ENCODE peak calls at places on chromosomes 13 and 19, in nine cellular contexts. N, R, X, P, L, U, Y, K and T are unnamed samples.

GRCh38 chr13:49580980-49581680 is 4.2 kb downstream of the RCBTB1 start:
- DNase-seq in N (no peak), R (no peak), X (no peak), P (no peak), L (no peak), U (no peak), Y (no peak), K (no peak), T (no peak)

GRCh38 chr19:1066251-1066747 is 668 bp upstream of the ARHGAP45 start:
- DNase-seq in N (no peak), R (no peak), X (no peak), P (no peak), L (no peak), U (no peak), Y (no peak), K (no peak), T (no peak)

GRCh38 chr13:59157181-59157580 is 1006.5 kb downstream of the DIAPH3 start:
- DNase-seq in N (no peak), R (no peak), X (no peak), P (no peak), L (no peak), U (no peak), Y (no peak), K (no peak), T (no peak)

GRCh38 chr13:108981407-108981806 is 352.0 kb downstream of the MYO16 start:
- DNase-seq in N (no peak), R (peak), X (no peak), P (no peak), L (no peak), U (no peak), Y (no peak), K (no peak), T (no peak)

GRCh38 chr13:23609414-23610186 is 39.4 kb downstream of the TNFRSF19 start:
- DNase-seq in N (no peak), R (peak), X (peak), P (no peak), L (no peak), U (no peak), Y (no peak), K (peak), T (no peak)

GRCh38 chr13:71477735-71478134 is 389.3 kb downstream of the DACH1 start:
- DNase-seq in N (no peak), R (no peak), X (no peak), P (no peak), L (no peak), U (no peak), Y (no peak), K (no peak), T (no peak)

GRCh38 chr19:17302391-17303166 is 646 bp downstream of the ABHD8 start:
- DNase-seq in N (no peak), R (no peak), X (peak), P (no peak), L (no peak), U (no peak), Y (peak), K (peak), T (no peak)

GRCh38 chr13:96299235-96299634 is 209.3 kb downstream of the HS6ST3 start:
- DNase-seq in N (no peak), R (no peak), X (no peak), P (no peak), L (no peak), U (no peak), Y (no peak), K (no peak), T (no peak)

GRCh38 chr13:101845501-101846012 is 393.1 kb downstream of the ITGBL1 start:
- DNase-seq in N (no peak), R (no peak), X (no peak), P (no peak), L (no peak), U (no peak), Y (no peak), K (no peak), T (no peak)

GRCh38 chr13:44051923-44052322 is 172.2 kb downstream of the LACC1 start:
- DNase-seq in N (no peak), R (no peak), X (no peak), P (no peak), L (no peak), U (no peak), Y (no peak), K (no peak), T (no peak)

GRCh38 chr19:17370026-17370587 is 7.0 kb downstream of the PLVAP start:
- DNase-seq in N (no peak), R (peak), X (no peak), P (no peak), L (no peak), U (no peak), Y (no peak), K (no peak), T (no peak)

GRCh38 chr13:71327266-71327665 is 539.7 kb downstream of the DACH1 start:
- DNase-seq in N (no peak), R (no peak), X (no peak), P (no peak), L (no peak), U (no peak), Y (no peak), K (no peak), T (no peak)

GRCh38 chr19:38862321-38863059 is 12.7 kb upstream of the HNRNPL start:
- DNase-seq in N (no peak), R (peak), X (no peak), P (no peak), L (peak), U (no peak), Y (peak), K (peak), T (no peak)

GRCh38 chr19:39409207-39409885 is 2.7 kb downstream of the ZFP36 start:
- DNase-seq in N (peak), R (peak), X (peak), P (no peak), L (peak), U (peak), Y (peak), K (peak), T (peak)

GRCh38 chr19:16829822-16830289 is 658 bp downstream of the SIN3B start:
- DNase-seq in N (no peak), R (no peak), X (no peak), P (no peak), L (no peak), U (no peak), Y (no peak), K (no peak), T (no peak)

GRCh38 chr13:51729853-51730553 is 74.0 kb downstream of the DHRS12 start:
- DNase-seq in N (no peak), R (peak), X (peak), P (no peak), L (no peak), U (no peak), Y (no peak), K (peak), T (no peak)

GRCh38 chr13:31967155-31967554 is 64.4 kb upstream of the FRY start:
- DNase-seq in N (no peak), R (no peak), X (no peak), P (no peak), L (no peak), U (no peak), Y (no peak), K (no peak), T (no peak)

GRCh38 chr13:50699874-50700663 is 143.4 kb downstream of the DLEU7 start:
- DNase-seq in N (no peak), R (no peak), X (no peak), P (no peak), L (no peak), U (no peak), Y (no peak), K (no peak), T (no peak)

GRCh38 chr13:81302677-81303076 is 961.8 kb upstream of the SPRY2 start:
- DNase-seq in N (no peak), R (no peak), X (no peak), P (no peak), L (no peak), U (no peak), Y (no peak), K (no peak), T (no peak)

GRCh38 chr19:10533656-10534386 is 9.9 kb upstream of the ATG4D start:
- DNase-seq in N (no peak), R (no peak), X (no peak), P (no peak), L (no peak), U (no peak), Y (no peak), K (no peak), T (no peak)

GRCh38 chr19:32104465-32105235 is 240.8 kb upstream of the ZNF507 start:
- DNase-seq in N (no peak), R (no peak), X (no peak), P (no peak), L (no peak), U (no peak), Y (no peak), K (peak), T (no peak)

GRCh38 chr19:35476149-35476548 is 14.1 kb downstream of the KRTDAP start:
- DNase-seq in N (no peak), R (no peak), X (no peak), P (no peak), L (no peak), U (no peak), Y (no peak), K (no peak), T (no peak)

GRCh38 chr19:30001794-30002193 is 59.8 kb downstream of the URI1 start:
- DNase-seq in N (no peak), R (no peak), X (no peak), P (no peak), L (no peak), U (no peak), Y (no peak), K (no peak), T (no peak)

GRCh38 chr13:95536629-95537241 is 15.8 kb upstream of the CLDN10 start:
- DNase-seq in N (no peak), R (no peak), X (no peak), P (no peak), L (peak), U (no peak), Y (peak), K (no peak), T (no peak)

GRCh38 chr13:96346846-96347367 is 257.0 kb downstream of the HS6ST3 start:
- DNase-seq in N (no peak), R (no peak), X (no peak), P (no peak), L (no peak), U (no peak), Y (no peak), K (no peak), T (no peak)

GRCh38 chr13:48891586-48891985 is 84.1 kb upstream of the FNDC3A start:
- DNase-seq in N (no peak), R (no peak), X (no peak), P (no peak), L (no peak), U (no peak), Y (no peak), K (no peak), T (no peak)

GRCh38 chr19:39870171-39870971 is 24.2 kb upstream of the FBL start:
- DNase-seq in N (no peak), R (no peak), X (no peak), P (no peak), L (no peak), U (no peak), Y (no peak), K (no peak), T (no peak)

GRCh38 chr19:13761423-13761822 is 2.9 kb upstream of the MRI1 start:
- DNase-seq in N (no peak), R (no peak), X (no peak), P (no peak), L (no peak), U (no peak), Y (no peak), K (no peak), T (no peak)

GRCh38 chr13:22114630-22115311 is 443.9 kb downstream of the FGF9 start:
- DNase-seq in N (no peak), R (peak), X (no peak), P (no peak), L (no peak), U (no peak), Y (no peak), K (no peak), T (no peak)

GRCh38 chr13:109180905-109181425 is 551.6 kb downstream of the MYO16 start:
- DNase-seq in N (no peak), R (no peak), X (no peak), P (no peak), L (no peak), U (no peak), Y (no peak), K (no peak), T (no peak)

GRCh38 chr19:17576758-17577532 is 21.5 kb downstream of the COLGALT1 start:
- DNase-seq in N (no peak), R (peak), X (peak), P (no peak), L (no peak), U (peak), Y (no peak), K (peak), T (no peak)

GRCh38 chr13:26558912-26559485 is 1.5 kb downstream of the WASF3 start:
- DNase-seq in N (no peak), R (no peak), X (no peak), P (no peak), L (no peak), U (no peak), Y (no peak), K (no peak), T (no peak)

GRCh38 chr19:4624733-4625362 is 14.5 kb upstream of the TNFAIP8L1 start:
- DNase-seq in N (no peak), R (no peak), X (no peak), P (no peak), L (no peak), U (no peak), Y (no peak), K (no peak), T (no peak)

DNA sequence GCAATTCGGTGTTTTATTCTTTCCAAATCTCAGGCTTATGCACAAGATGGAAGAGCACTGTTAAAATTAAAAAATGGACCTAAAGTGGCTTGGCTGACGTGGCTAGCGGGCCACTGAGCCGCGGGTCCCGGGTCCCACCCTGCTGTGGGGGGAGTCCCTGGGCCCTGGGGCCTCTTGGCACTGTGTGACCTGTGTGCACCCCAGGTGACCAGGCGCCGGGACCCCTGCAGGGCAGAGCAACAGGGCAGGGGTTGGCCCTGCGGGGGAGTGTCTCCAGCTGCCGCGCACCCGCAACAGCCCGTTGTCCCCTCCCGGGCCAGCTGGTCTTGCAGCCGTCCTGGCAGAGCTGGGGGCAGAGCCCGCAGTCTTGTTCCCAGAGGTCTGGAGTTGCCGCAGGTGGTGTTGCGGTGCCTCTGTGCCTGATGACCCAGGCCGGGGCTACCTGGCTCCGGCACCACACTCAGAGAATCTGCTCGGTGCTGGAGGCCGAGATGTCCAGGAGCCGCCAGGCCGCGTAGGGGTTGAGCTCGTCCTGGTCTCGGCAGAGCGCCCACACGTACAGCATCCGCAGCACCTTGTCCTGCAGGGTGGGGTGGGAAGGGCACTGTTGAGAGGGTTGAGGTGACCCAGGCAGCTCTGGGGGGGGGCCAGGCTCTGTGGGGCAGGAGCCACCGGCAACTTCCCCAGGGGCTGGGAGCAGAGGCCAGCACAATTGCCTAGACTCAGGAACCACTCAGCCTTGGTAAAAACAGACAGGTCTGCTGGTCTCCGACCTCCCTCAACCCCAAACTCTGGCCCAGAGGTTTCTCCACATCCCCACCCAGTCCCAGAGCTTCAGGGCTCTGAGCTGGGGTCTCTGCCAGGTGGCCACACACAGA is 1.0 kb upstream of the CTXN1 start:
- DNase-seq in N (no peak), R (no peak), X (peak), P (no peak), L (peak), U (no peak), Y (peak), K (peak), T (no peak)
- H3K4me3 ChIP-seq in N (no peak), R (no peak), X (peak), P (no peak), L (no peak), U (no peak), Y (peak), K (no peak), T (no peak)

GRCh38 chr19:45515081-45515624 is 7.9 kb downstream of the VASP start:
- DNase-seq in N (no peak), R (no peak), X (no peak), P (no peak), L (no peak), U (no peak), Y (no peak), K (no peak), T (no peak)
- H3K27ac ChIP-seq in N (peak), R (peak), X (no peak), P (peak), L (peak), U (peak), Y (peak), K (peak), T (peak)

GRCh38 chr19:52748336-52748950 is 13.6 kb upstream of the ZNF611 start:
- DNase-seq in N (no peak), R (peak), X (peak), P (no peak), L (no peak), U (no peak), Y (no peak), K (peak), T (no peak)
- TF ChIP-seq CTCF in N (peak), R (peak), X (no peak), P (peak), L (peak), U (peak), Y (no peak), K (peak), T (peak)

GRCh38 chr13:75763511-75763910 is 127.4 kb downstream of the LMO7 start:
- DNase-seq in N (no peak), R (no peak), X (no peak), P (no peak), L (no peak), U (no peak), Y (no peak), K (no peak), T (no peak)
- H3K4me3 ChIP-seq in N (no peak), R (peak), X (no peak), P (no peak), L (no peak), U (peak), Y (peak), K (no peak), T (no peak)

GRCh38 chr13:39510296-39510695 is 92.7 kb downstream of the LHFPL6 start:
- DNase-seq in N (no peak), R (no peak), X (no peak), P (no peak), L (no peak), U (no peak), Y (no peak), K (no peak), T (no peak)
- H3K27ac ChIP-seq in N (no peak), R (no peak), X (no peak), P (no peak), L (no peak), U (no peak), Y (no peak), K (no peak), T (no peak)

GRCh38 chr19:3513198-3514140 is 7.4 kb downstream of the FZR1 start:
- DNase-seq in N (peak), R (peak), X (no peak), P (no peak), L (peak), U (peak), Y (peak), K (no peak), T (no peak)
- TF ChIP-seq CTCF in N (no peak), R (no peak), X (no peak), P (no peak), L (no peak), U (no peak), Y (no peak), K (no peak), T (no peak)

DNA sequence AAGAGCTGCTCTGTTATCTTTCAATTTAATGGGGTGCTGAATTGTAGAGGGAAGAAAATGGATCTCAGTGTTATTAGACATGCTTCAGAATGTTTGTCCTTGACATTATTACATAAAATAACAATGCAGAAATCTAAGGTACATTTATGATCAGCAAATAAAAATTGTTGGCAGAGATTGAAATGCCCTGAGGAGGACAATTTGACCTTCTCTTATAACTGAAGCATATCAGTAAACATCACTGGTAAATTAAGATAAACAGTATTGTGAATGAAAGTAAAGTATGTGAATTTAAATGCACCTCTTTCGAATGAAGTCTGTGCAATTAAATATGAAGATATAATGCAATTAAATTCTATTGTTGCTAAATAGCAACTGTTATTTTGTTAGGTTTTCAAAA is 1362.1 kb upstream of the ATXN8OS start:
- DNase-seq in N (no peak), R (no peak), X (no peak), P (no peak), L (no peak), U (no peak), Y (no peak), K (no peak), T (no peak)
- H3K4me3 ChIP-seq in N (no peak), R (no peak), X (no peak), P (no peak), L (no peak), U (no peak), Y (no peak), K (no peak), T (no peak)

GRCh38 chr19:3340340-3340739 is 26.0 kb upstream of the NFIC start:
- DNase-seq in N (no peak), R (no peak), X (no peak), P (no peak), L (no peak), U (no peak), Y (no peak), K (no peak), T (no peak)

GRCh38 chr19:3343619-3344502 is 22.5 kb upstream of the NFIC start:
- DNase-seq in N (peak), R (peak), X (peak), P (no peak), L (peak), U (peak), Y (peak), K (peak), T (no peak)

GRCh38 chr19:3344608-3345598 is 21.5 kb upstream of the NFIC start:
- DNase-seq in N (no peak), R (no peak), X (no peak), P (no peak), L (no peak), U (no peak), Y (no peak), K (peak), T (no peak)

GRCh38 chr19:3338541-3339181 is 27.7 kb upstream of the NFIC start:
- DNase-seq in N (peak), R (no peak), X (peak), P (no peak), L (peak), U (peak), Y (peak), K (no peak), T (peak)

DNA sequence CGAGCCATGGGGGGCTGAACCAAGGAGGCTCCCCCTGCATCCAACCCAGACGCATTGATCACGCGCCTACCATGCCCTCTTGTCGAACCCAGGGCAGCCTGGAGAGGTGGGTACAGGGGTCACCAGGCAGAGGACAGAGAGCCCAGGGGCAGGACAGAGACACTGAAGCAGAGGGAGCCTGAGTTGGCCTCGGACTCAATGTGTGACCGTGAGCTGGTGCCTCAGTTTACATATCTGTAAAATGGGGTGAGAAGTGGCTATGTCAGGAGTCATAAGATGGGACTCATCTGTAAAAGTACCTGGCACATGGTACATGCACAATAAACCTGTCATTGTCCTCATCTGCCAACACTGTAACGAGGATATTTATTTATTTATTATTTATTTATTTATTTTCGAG is 24.1 kb upstream of the NFIC start:
- DNase-seq in N (no peak), R (no peak), X (no peak), P (no peak), L (no peak), U (no peak), Y (no peak), K (no peak), T (no peak)
- H3K27ac ChIP-seq in N (peak), R (no peak), X (no peak), P (peak), L (no peak), U (no peak), Y (no peak), K (peak), T (no peak)